ENCODE peak calls at places on chromosome 5, in nine cellular contexts. A, Y, B, F, G, K, W, Z and L are unnamed samples.

GRCh38 chr5:57338068-57338848 is 144.4 kb downstream of the ACTBL2 start:
- DNase-seq in A (no peak), K (no peak), Y (no peak), G (no peak), B (no peak), Z (peak), W (peak), F (no peak), L (no peak)

GRCh38 chr5:74067748-74068541 is 441.9 kb downstream of the ARHGEF28 start:
- DNase-seq in F (no peak), W (no peak), Z (no peak), G (no peak), Y (no peak), A (no peak), B (no peak), K (no peak), L (no peak)

GRCh38 chr5:141513021-141513626 is 24.2 kb downstream of the PCDHGC5 start:
- DNase-seq in W (peak), B (no peak), G (peak), Y (peak), A (peak), Z (peak), F (peak), K (no peak), L (no peak)

GRCh38 chr5:133402781-133403180 is 209.6 kb downstream of the FSTL4 start:
- DNase-seq in B (no peak), W (no peak), Z (no peak), K (no peak), A (no peak), Y (peak), G (no peak), F (no peak), L (peak)

GRCh38 chr5:38069360-38069759 is 189.0 kb upstream of the EGFLAM start:
- DNase-seq in F (no peak), B (no peak), A (no peak), G (no peak), K (no peak), Y (no peak), Z (no peak), W (no peak), L (no peak)

GRCh38 chr5:138352722-138353549 is 451 bp downstream of the KDM3B start:
- DNase-seq in W (peak), Z (peak), K (peak), A (peak), B (peak), G (peak), F (peak), Y (peak), L (peak)

GRCh38 chr5:52989781-52990530 is 804 bp downstream of the ITGA2 start:
- DNase-seq in W (peak), K (no peak), F (peak), A (no peak), B (no peak), Z (peak), Y (peak), G (peak), L (no peak)

GRCh38 chr5:1464096-1464446 is 18.8 kb upstream of the SLC6A3 start:
- DNase-seq in Y (no peak), K (no peak), W (no peak), Z (no peak), B (no peak), A (no peak), F (no peak), G (no peak), L (peak)

GRCh38 chr5:139377226-139377625 is 5.9 kb downstream of the SLC23A1 start:
- DNase-seq in Y (peak), F (no peak), K (no peak), B (no peak), G (no peak), Z (no peak), A (no peak), W (no peak), L (no peak)

GRCh38 chr5:181203842-181204560 is 995 bp downstream of the TRIM7 start:
- DNase-seq in Z (peak), K (no peak), A (peak), Y (peak), G (no peak), B (no peak), W (no peak), F (no peak), L (no peak)

GRCh38 chr5:122311888-122312669 is at the start of gene SNCAIP:
- DNase-seq in Z (peak), A (no peak), F (peak), K (no peak), B (peak), Y (peak), G (peak), W (peak), L (no peak)

GRCh38 chr5:59656351-59657254 is 236.9 kb downstream of the PDE4D start:
- DNase-seq in K (no peak), W (peak), Z (no peak), F (no peak), B (no peak), Y (no peak), A (no peak), G (no peak), L (no peak)

GRCh38 chr5:109713453-109713852 is 23.7 kb downstream of the MAN2A1 start:
- DNase-seq in Y (no peak), A (no peak), B (no peak), F (no peak), G (no peak), K (no peak), Z (no peak), W (no peak), L (no peak)

GRCh38 chr5:32151198-32151597 is 22.9 kb downstream of the GOLPH3 start:
- DNase-seq in A (no peak), G (no peak), Y (no peak), Z (no peak), B (no peak), W (no peak), F (no peak), K (no peak), L (no peak)

GRCh38 chr5:169861934-169862333 is 118.4 kb downstream of the INSYN2B start:
- DNase-seq in K (no peak), W (no peak), Y (no peak), B (no peak), A (no peak), F (peak), G (no peak), Z (no peak), L (no peak)

GRCh38 chr5:1763548-1763911 is 36.1 kb downstream of the MRPL36 start:
- DNase-seq in F (peak), Y (peak), G (no peak), Z (peak), A (peak), W (peak), B (no peak), K (no peak), L (no peak)